ENCODE peak calls at places on chromosomes 13 and 19, in four cellular contexts. One of them, this sample, is unnamed.

GRCh38 chr19:12774588-12775555 is at the start of gene HOOK2:
- DNase-seq in A549: no peak
- DNase-seq in K562: peak; percentile 70
- DNase-seq in HepG2: no peak
- DNase-seq in this sample: no peak

GRCh38 chr13:106038752-106039151 is 496.7 kb downstream of the EFNB2 start:
- DNase-seq in HepG2: no peak
- DNase-seq in A549: no peak
- DNase-seq in K562: no peak
- DNase-seq in this sample: no peak

GRCh38 chr19:39935262-39935661 is 828 bp upstream of the FCGBP start:
- DNase-seq in K562: no peak
- DNase-seq in HepG2: no peak
- DNase-seq in A549: no peak
- DNase-seq in this sample: no peak

GRCh38 chr19:2041686-2042484 is 9.2 kb downstream of the MKNK2 start:
- DNase-seq in K562: peak; percentile 94
- DNase-seq in HepG2: no peak
- DNase-seq in A549: peak; percentile 87
- DNase-seq in this sample: peak; percentile 97

GRCh38 chr13:25168800-25169199 is 3.3 kb downstream of the AMER2 start:
- DNase-seq in A549: no peak
- DNase-seq in HepG2: no peak
- DNase-seq in K562: no peak
- DNase-seq in this sample: no peak

GRCh38 chr19:18422530-18423191 is 3.5 kb downstream of the SSBP4 start:
- DNase-seq in K562: no peak
- DNase-seq in A549: no peak
- DNase-seq in HepG2: no peak
- DNase-seq in this sample: no peak

GRCh38 chr13:81395368-81395767 is 1054.4 kb upstream of the SPRY2 start:
- DNase-seq in HepG2: no peak
- DNase-seq in K562: peak; percentile 29
- DNase-seq in A549: no peak
- DNase-seq in this sample: no peak

GRCh38 chr13:19910336-19911072 is 47.1 kb upstream of the ZMYM5 start:
- DNase-seq in HepG2: no peak
- DNase-seq in A549: peak; percentile 15
- DNase-seq in K562: no peak
- DNase-seq in this sample: no peak

GRCh38 chr13:30908416-30908980 is 2.4 kb downstream of the MEDAG start:
- DNase-seq in K562: no peak
- DNase-seq in A549: no peak
- DNase-seq in HepG2: no peak
- DNase-seq in this sample: no peak

GRCh38 chr13:113657851-113658741 is at the start of gene ATP4B:
- DNase-seq in HepG2: no peak
- DNase-seq in A549: no peak
- DNase-seq in K562: no peak
- DNase-seq in this sample: no peak

GRCh38 chr13:75173457-75174356 is 308.3 kb downstream of the TBC1D4 start:
- DNase-seq in A549: no peak
- DNase-seq in K562: no peak
- DNase-seq in HepG2: peak; percentile 35
- DNase-seq in this sample: no peak

GRCh38 chr19:58218899-58219298 is 9.8 kb upstream of the ZNF544 start:
- DNase-seq in A549: no peak
- DNase-seq in HepG2: peak; percentile 8
- DNase-seq in K562: peak; percentile 35
- DNase-seq in this sample: no peak

GRCh38 chr13:99124046-99124400 is 76.6 kb upstream of the UBAC2 start:
- DNase-seq in HepG2: no peak
- DNase-seq in A549: no peak
- DNase-seq in K562: no peak
- DNase-seq in this sample: no peak

GRCh38 chr13:102970542-102970941 is 95.7 kb downstream of the SLC10A2 start:
- DNase-seq in K562: no peak
- DNase-seq in HepG2: no peak
- DNase-seq in A549: no peak
- DNase-seq in this sample: no peak

GRCh38 chr19:3102239-3103140 is 8.3 kb downstream of the GNA11 start:
- DNase-seq in K562: no peak
- DNase-seq in A549: no peak
- DNase-seq in HepG2: no peak
- DNase-seq in this sample: no peak

GRCh38 chr19:51122112-51122981 is 2.4 kb upstream of the SIGLEC9 start:
- DNase-seq in A549: no peak
- DNase-seq in HepG2: no peak
- DNase-seq in K562: no peak
- DNase-seq in this sample: no peak

GRCh38 chr19:6768236-6768785 is 1.1 kb upstream of the SH2D3A start:
- DNase-seq in A549: no peak
- DNase-seq in K562: no peak
- DNase-seq in HepG2: no peak
- DNase-seq in this sample: no peak

GRCh38 chr13:38239874-38240273 is 109.8 kb upstream of the UFM1 start:
- DNase-seq in A549: no peak
- DNase-seq in HepG2: no peak
- DNase-seq in K562: no peak
- DNase-seq in this sample: no peak

GRCh38 chr13:63554157-63554556 is 2138.5 kb upstream of the PCDH20 start:
- DNase-seq in K562: no peak
- DNase-seq in HepG2: no peak
- DNase-seq in A549: no peak
- DNase-seq in this sample: no peak

GRCh38 chr13:99982741-99983400 is 1.3 kb downstream of the ZIC2 start:
- DNase-seq in HepG2: no peak
- DNase-seq in K562: no peak
- DNase-seq in A549: no peak
- DNase-seq in this sample: no peak

GRCh38 chr13:91346848-91347211 is 657 bp upstream of the MIR17HG start:
- DNase-seq in HepG2: no peak
- DNase-seq in K562: peak; percentile 71
- DNase-seq in A549: no peak
- DNase-seq in this sample: no peak

GRCh38 chr13:49419292-49419691 is 24.6 kb downstream of the CAB39L start:
- DNase-seq in HepG2: peak; percentile 13
- DNase-seq in A549: no peak
- DNase-seq in K562: no peak
- DNase-seq in this sample: no peak

GRCh38 chr13:75566658-75567057 is 17.1 kb downstream of the UCHL3 start:
- DNase-seq in A549: peak; percentile 2
- DNase-seq in HepG2: peak; percentile 31
- DNase-seq in K562: no peak
- DNase-seq in this sample: no peak

GRCh38 chr19:51807111-51807701 is 12.2 kb downstream of the FPR3 start:
- DNase-seq in HepG2: peak; percentile 52
- DNase-seq in K562: peak; percentile 42
- DNase-seq in A549: no peak
- DNase-seq in this sample: peak; percentile 42

GRCh38 chr19:54517483-54517882 is 14.9 kb downstream of the LAIR2 start:
- DNase-seq in A549: peak; percentile 29
- DNase-seq in HepG2: peak; percentile 52
- DNase-seq in K562: peak; percentile 80
- DNase-seq in this sample: peak; percentile 46

DNA sequence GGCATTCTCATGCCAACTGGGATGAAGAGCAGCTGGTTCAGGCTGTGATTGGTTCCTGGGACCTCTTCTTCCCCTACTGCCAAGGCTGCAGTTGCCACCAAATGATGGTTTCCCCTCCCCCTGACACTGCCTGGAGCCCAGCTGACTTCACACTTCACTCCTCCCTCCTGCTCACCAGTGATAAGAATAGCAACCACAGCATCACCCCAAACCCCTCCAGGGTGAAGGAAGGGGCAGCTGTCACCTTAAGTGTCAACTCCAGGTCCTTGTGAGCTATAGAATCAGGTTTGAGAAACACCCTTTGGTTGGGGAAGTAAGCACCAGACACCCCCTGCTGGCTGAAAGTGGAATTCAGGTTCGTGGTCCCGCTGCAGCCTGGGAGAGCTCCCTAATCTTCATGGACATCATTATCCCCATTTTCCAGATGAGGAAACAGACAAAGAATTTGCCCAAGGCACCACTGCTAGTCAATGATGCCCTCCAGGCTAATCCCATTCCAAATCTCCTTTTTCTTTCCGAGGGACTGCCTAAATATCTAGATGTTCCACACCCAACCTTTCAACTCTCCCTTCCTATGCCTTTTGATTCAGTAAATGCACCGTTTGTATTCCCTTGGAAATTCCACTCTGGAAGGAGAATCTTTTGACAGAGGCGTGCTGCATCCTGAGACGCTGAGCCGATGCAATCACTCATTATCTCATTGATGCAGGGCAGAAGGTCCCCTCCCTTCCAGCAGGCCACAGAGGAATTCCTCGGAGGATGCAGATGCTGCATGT is 50.5 kb upstream of the UQCRFS1 start:
- DNase-seq in A549: peak; percentile 59
- DNase-seq in K562: peak; percentile 63
- DNase-seq in HepG2: peak; percentile 11
- DNase-seq in this sample: peak; percentile 91
- TF ChIP-seq RNF2 in A549: no peak
- TF ChIP-seq RNF2 in K562: no peak
- TF ChIP-seq RNF2 in HepG2: no peak
- TF ChIP-seq RNF2 in this sample: no peak

DNA sequence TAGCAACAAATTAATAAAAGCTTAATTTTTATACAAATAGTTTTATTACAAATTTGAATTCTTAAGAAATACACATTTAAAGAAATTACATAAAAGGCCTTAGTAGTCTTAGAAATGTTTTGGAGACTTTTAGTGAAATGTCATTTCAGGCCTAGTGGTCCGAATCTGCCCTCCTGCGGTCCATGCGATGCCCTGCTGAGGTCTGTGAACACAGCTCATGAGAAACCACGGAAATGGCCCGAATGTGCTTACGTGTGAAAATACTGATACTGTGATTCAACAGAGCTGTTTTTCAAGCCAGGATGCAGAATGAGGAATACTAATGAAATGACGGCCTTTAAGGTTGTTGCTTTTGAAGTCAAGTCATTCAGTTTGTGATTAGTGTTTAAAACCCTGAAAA is 157.9 kb downstream of the COL4A1 start:
- DNase-seq in K562: no peak
- DNase-seq in HepG2: no peak
- DNase-seq in A549: no peak
- DNase-seq in this sample: no peak
- TF ChIP-seq RFX5 in K562: no peak
- TF ChIP-seq RFX5 in HepG2: no peak
- TF ChIP-seq RFX5 in A549: no peak
- TF ChIP-seq RFX5 in this sample: no peak

GRCh38 chr19:32166238-32166637 is 179.2 kb upstream of the ZNF507 start:
- DNase-seq in HepG2: no peak
- DNase-seq in A549: no peak
- DNase-seq in K562: no peak
- DNase-seq in this sample: peak; percentile 28
- TF ChIP-seq RNF2 in HepG2: no peak
- TF ChIP-seq RNF2 in A549: no peak
- TF ChIP-seq RNF2 in K562: no peak
- TF ChIP-seq RNF2 in this sample: no peak

GRCh38 chr13:34931572-34931971 is 10.5 kb upstream of the NBEA start:
- DNase-seq in K562: no peak
- DNase-seq in HepG2: peak; percentile 18
- DNase-seq in A549: no peak
- DNase-seq in this sample: no peak
- TF ChIP-seq RFX5 in K562: no peak
- TF ChIP-seq RFX5 in HepG2: no peak
- TF ChIP-seq RFX5 in A549: no peak
- TF ChIP-seq RFX5 in this sample: no peak

DNA sequence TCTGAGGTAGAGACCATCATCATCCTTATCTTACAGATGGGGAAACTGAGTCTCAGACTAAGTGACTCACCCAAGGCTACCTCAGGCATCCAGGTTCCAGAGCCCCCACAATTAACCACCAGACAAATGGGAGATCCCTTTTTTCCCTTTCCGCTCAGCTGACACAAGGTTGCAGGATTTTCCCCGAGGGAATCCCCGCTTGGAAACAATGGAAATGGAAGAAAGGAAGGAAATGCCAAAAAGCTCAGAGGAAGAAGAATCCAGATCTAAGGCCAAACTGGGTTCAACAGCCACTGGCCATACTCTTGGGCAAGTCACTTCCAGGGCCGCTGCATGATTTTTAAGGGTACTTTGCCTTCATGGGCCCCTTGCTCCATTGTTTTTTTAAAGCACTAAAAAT is 1.6 kb downstream of the ZNF71 start:
- DNase-seq in HepG2: no peak
- DNase-seq in K562: no peak
- DNase-seq in A549: no peak
- DNase-seq in this sample: no peak
- TF ChIP-seq RNF2 in HepG2: no peak
- TF ChIP-seq RNF2 in K562: no peak
- TF ChIP-seq RNF2 in A549: no peak
- TF ChIP-seq RNF2 in this sample: no peak

GRCh38 chr13:89375839-89376238 is 1704.7 kb downstream of the SLITRK5 start:
- DNase-seq in HepG2: no peak
- DNase-seq in K562: no peak
- DNase-seq in A549: no peak
- DNase-seq in this sample: no peak
- TF ChIP-seq RFX5 in HepG2: no peak
- TF ChIP-seq RFX5 in K562: no peak
- TF ChIP-seq RFX5 in A549: no peak
- TF ChIP-seq RFX5 in this sample: no peak

This sample was measured in H1.